ENCODE peak calls at places on chromosomes 1 and 21, in nine cellular contexts. F is tibial nerve, S is AG10803, W is cardiac muscle cell, R is RWPE1, L is fibroblast of the aortic adventitia, X is MM.1S, Z is kidney epithelial cell, B is AG04450. G is an unnamed sample.

GRCh38 chr1:158579733-158580132 is at the start of gene OR10X1:
- DNase-seq in L (no peak), F (no peak), B (no peak), W (no peak), Z (no peak), X (no peak), S (no peak), R (no peak), G (no peak)

GRCh38 chr1:76379506-76379905 is 305.0 kb downstream of the ST6GALNAC3 start:
- DNase-seq in S (no peak), L (no peak), W (no peak), B (no peak), R (no peak), Z (no peak), X (no peak), F (no peak), G (no peak)

GRCh38 chr21:44773291-44773932 is 28.2 kb downstream of the UBE2G2 start:
- DNase-seq in F (no peak), X (no peak), L (no peak), Z (peak), R (no peak), B (no peak), S (no peak), W (no peak), G (no peak)

GRCh38 chr1:16999863-17000262 is 11.9 kb downstream of the ATP13A2 start:
- DNase-seq in Z (no peak), W (no peak), R (no peak), L (no peak), X (no peak), B (no peak), F (no peak), S (no peak), G (peak)

GRCh38 chr1:162899422-162900168 is 38.6 kb upstream of the CCDC190 start:
- DNase-seq in W (peak), R (peak), L (peak), S (peak), X (no peak), B (peak), Z (peak), F (no peak), G (no peak)

GRCh38 chr1:219542828-219543518 is 69.9 kb downstream of the ZC3H11B start:
- DNase-seq in X (no peak), W (peak), B (no peak), F (no peak), Z (peak), R (no peak), S (peak), L (peak), G (no peak)

GRCh38 chr1:38088366-38088765 is 41.8 kb upstream of the POU3F1 start:
- DNase-seq in B (no peak), X (no peak), L (no peak), S (no peak), R (no peak), W (no peak), F (no peak), Z (no peak), G (no peak)

GRCh38 chr1:226827458-226827857 is 43.0 kb upstream of the PSEN2 start:
- DNase-seq in L (peak), F (peak), X (no peak), Z (no peak), B (no peak), W (peak), R (no peak), S (peak), G (no peak)

GRCh38 chr1:40017951-40018575 is 22.5 kb upstream of the CAP1 start:
- DNase-seq in S (no peak), W (no peak), Z (no peak), F (no peak), L (no peak), B (no peak), X (no peak), R (no peak), G (no peak)
- TF ChIP-seq CTCF in S (no peak), W (no peak), Z (no peak), F (no peak), L (no peak), B (no peak), X (no peak), R (no peak), G (no peak)

GRCh38 chr1:220877348-220878095 is 1.7 kb upstream of the HLX start:
- DNase-seq in X (no peak), W (no peak), S (no peak), R (no peak), B (no peak), Z (no peak), L (no peak), F (no peak), G (no peak)

GRCh38 chr1:220879090-220879508 is at the start of gene HLX:
- DNase-seq in B (peak), X (peak), W (peak), R (peak), Z (peak), F (peak), S (peak), L (peak), G (peak)

GRCh38 chr1:220876511-220877347 is 2.5 kb upstream of the HLX start:
- DNase-seq in S (no peak), B (no peak), R (no peak), F (peak), X (no peak), W (peak), Z (no peak), L (no peak), G (peak)

GRCh38 chr1:220879509-220880366 is 495 bp downstream of the HLX start:
- DNase-seq in W (peak), S (peak), X (peak), L (peak), F (no peak), Z (no peak), B (no peak), R (peak), G (peak)

DNA sequence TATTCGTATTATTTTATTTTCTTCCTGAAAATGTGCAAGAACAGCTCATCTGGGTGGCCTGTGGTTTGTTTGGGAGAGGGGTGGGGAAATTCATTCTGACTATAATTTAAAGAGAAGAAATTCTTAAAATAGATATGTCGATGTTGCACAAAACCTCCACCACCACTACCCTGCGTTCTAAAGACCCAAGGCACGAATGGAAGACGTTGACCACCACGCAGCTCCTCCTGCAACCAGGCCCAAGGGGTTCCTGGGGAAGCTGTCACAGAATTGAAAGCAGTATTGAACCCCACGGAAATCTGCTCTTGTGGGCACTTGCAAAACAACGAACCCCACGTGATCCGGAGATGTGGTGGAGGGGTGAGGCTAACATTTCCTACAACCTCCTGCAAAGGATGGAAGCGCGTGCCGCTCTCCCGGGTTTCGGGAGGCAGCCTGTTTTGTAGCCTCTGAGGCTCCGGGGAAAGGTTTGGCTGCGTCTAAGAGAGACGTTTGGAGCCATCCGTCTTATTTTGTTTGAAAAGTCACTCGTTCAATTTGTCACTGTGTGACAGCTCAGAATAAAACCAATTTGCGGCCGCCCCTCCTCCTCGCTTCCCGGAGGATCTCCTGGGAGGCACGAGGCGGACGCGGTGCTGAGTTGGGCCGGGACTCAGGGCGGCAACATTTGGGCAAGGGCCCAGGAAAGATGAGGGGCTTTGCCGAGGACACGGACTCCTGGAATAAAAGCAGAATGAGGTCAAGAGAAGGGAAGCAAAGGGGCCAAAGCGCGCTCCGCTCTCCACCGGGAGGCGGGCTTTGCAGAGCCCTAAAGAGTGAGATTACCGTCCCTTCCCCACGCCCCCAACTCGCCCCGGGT is 791 bp upstream of the HLX start:
- DNase-seq in X (no peak), Z (no peak), W (no peak), L (no peak), B (no peak), F (peak), S (no peak), R (no peak), G (peak)
- TF ChIP-seq CTCF in X (no peak), Z (peak), W (no peak), L (no peak), B (no peak), F (no peak), S (peak), R (no peak), G (no peak)

GRCh38 chr1:154983776-154984466 is 777 bp downstream of the FLAD1 start:
- DNase-seq in B (no peak), W (no peak), Z (no peak), X (peak), L (no peak), F (no peak), R (no peak), S (no peak), G (no peak)
- TF ChIP-seq CTCF in B (no peak), W (no peak), Z (no peak), X (peak), L (no peak), F (no peak), R (peak), S (no peak), G (no peak)

GRCh38 chr1:22387888-22388564 is 63.6 kb upstream of the ZBTB40 start:
- DNase-seq in B (no peak), W (peak), F (no peak), L (peak), Z (no peak), S (peak), R (no peak), X (no peak), G (no peak)
- TF ChIP-seq CTCF in B (no peak), W (no peak), F (no peak), L (no peak), Z (no peak), S (no peak), R (no peak), X (no peak), G (no peak)

GRCh38 chr1:156119503-156120209 is 5.1 kb downstream of the LMNA start:
- DNase-seq in X (no peak), Z (no peak), S (peak), W (no peak), R (peak), F (no peak), L (peak), B (no peak), G (no peak)
- TF ChIP-seq CTCF in X (peak), Z (no peak), S (peak), W (peak), R (no peak), F (peak), L (peak), B (no peak), G (no peak)

GRCh38 chr1:88800382-88801051 is 90.8 kb downstream of the GTF2B start:
- DNase-seq in R (no peak), X (peak), W (peak), B (no peak), S (peak), Z (no peak), L (peak), F (peak), G (no peak)
- TF ChIP-seq CTCF in R (peak), X (peak), W (peak), B (peak), S (peak), Z (peak), L (peak), F (no peak), G (no peak)

GRCh38 chr1:172292840-172293239 is 127.6 kb upstream of the C1orf105 start:
- DNase-seq in R (no peak), W (no peak), F (no peak), S (peak), B (no peak), X (no peak), L (no peak), Z (no peak), G (no peak)
- TF ChIP-seq CTCF in R (no peak), W (no peak), F (no peak), S (no peak), B (no peak), X (no peak), L (no peak), Z (no peak), G (no peak)

DNA sequence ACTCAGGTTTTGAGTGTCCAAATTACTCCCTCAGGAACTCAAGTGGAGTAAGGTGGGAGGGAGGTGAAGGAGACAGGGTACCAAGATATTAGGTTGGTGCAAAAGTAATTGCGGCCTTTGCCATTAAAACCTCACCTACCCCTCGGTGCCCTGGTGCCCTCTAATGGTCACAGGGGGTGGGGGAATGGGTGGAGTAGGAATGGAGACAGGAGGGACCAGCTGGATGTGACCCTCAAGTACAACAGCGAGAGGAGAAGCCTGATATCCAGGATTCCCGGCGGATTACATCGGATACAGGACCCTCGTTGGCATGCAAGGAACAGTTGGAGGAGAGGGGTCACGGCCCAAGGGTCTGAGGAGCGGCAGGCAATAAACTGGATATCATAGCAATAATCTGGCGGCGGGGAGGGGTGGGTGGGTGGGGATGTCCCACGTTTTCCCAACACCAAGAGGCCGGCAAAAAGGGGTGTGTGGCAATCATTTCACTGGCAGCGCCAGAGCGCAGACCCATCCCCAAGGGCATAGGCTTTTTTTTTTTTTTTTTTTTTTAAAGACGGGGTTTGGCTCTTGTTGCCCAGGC is 4.3 kb upstream of the ZBTB7B start:
- DNase-seq in S (no peak), L (no peak), R (no peak), X (no peak), B (no peak), W (no peak), F (no peak), Z (no peak), G (no peak)
- TF ChIP-seq CTCF in S (peak), L (no peak), R (no peak), X (peak), B (no peak), W (peak), F (no peak), Z (peak), G (peak)

GRCh38 chr1:206905295-206906164 is 8.3 kb downstream of the IL24 start:
- DNase-seq in S (peak), B (peak), Z (peak), R (peak), F (no peak), W (peak), L (peak), X (no peak), G (no peak)
- TF ChIP-seq CTCF in S (no peak), B (no peak), Z (no peak), R (no peak), F (no peak), W (no peak), L (no peak), X (no peak), G (no peak)